ENCODE peak calls at places on chromosomes 7 and 10, in seven cellular contexts. One of them, this sample, is unnamed.

GRCh38 chr7:42511027-42511426 is 274.0 kb upstream of the GLI3 start:
- DNase-seq in NCI-H2081: no peak
- DNase-seq in spleen: no peak
- DNase-seq in NAMALWA: no peak
- DNase-seq in NCI-H748 treated with DMSO at 0.1 percent for 48 hours: no peak
- DNase-seq in WTC11: no peak
- DNase-seq in fibroblast of mammary gland: peak; percentile 23
- DNase-seq in this sample: peak; percentile 57

GRCh38 chr10:3570330-3570729 is 214.7 kb downstream of the KLF6 start:
- DNase-seq in fibroblast of mammary gland: no peak
- DNase-seq in NCI-H2081: no peak
- DNase-seq in spleen: no peak
- DNase-seq in NCI-H748 treated with DMSO at 0.1 percent for 48 hours: no peak
- DNase-seq in NAMALWA: no peak
- DNase-seq in WTC11: no peak
- DNase-seq in this sample: no peak

GRCh38 chr7:24779283-24779655 is 22.0 kb upstream of the GSDME start:
- DNase-seq in NCI-H2081: no peak
- DNase-seq in NCI-H748 treated with DMSO at 0.1 percent for 48 hours: no peak
- DNase-seq in spleen: no peak
- DNase-seq in WTC11: no peak
- DNase-seq in NAMALWA: no peak
- DNase-seq in fibroblast of mammary gland: no peak
- DNase-seq in this sample: no peak

GRCh38 chr7:141763797-141764196 is at the start of gene TAS2R3:
- DNase-seq in NAMALWA: no peak
- DNase-seq in NCI-H2081: no peak
- DNase-seq in spleen: no peak
- DNase-seq in NCI-H748 treated with DMSO at 0.1 percent for 48 hours: no peak
- DNase-seq in fibroblast of mammary gland: no peak
- DNase-seq in WTC11: no peak
- DNase-seq in this sample: no peak

GRCh38 chr10:60629332-60629731 is 148.9 kb upstream of the CDK1 start:
- DNase-seq in spleen: no peak
- DNase-seq in NAMALWA: no peak
- DNase-seq in NCI-H2081: peak; percentile 1
- DNase-seq in NCI-H748 treated with DMSO at 0.1 percent for 48 hours: peak; percentile 20
- DNase-seq in fibroblast of mammary gland: no peak
- DNase-seq in WTC11: no peak
- DNase-seq in this sample: no peak

GRCh38 chr7:124208642-124209041 is 175.8 kb upstream of the TMEM229A start:
- DNase-seq in spleen: no peak
- DNase-seq in NCI-H2081: no peak
- DNase-seq in fibroblast of mammary gland: no peak
- DNase-seq in WTC11: no peak
- DNase-seq in NCI-H748 treated with DMSO at 0.1 percent for 48 hours: no peak
- DNase-seq in NAMALWA: no peak
- DNase-seq in this sample: no peak

GRCh38 chr7:76507723-76508406 is 2.5 kb upstream of the UPK3B start:
- DNase-seq in NCI-H2081: no peak
- DNase-seq in fibroblast of mammary gland: peak; percentile 51
- DNase-seq in spleen: peak; percentile 64
- DNase-seq in WTC11: no peak
- DNase-seq in NAMALWA: peak; percentile 26
- DNase-seq in NCI-H748 treated with DMSO at 0.1 percent for 48 hours: no peak
- DNase-seq in this sample: peak; percentile 22

GRCh38 chr10:42781893-42782445 is 626 bp upstream of the BMS1 start:
- DNase-seq in NAMALWA: no peak
- DNase-seq in WTC11: no peak
- DNase-seq in NCI-H2081: no peak
- DNase-seq in NCI-H748 treated with DMSO at 0.1 percent for 48 hours: no peak
- DNase-seq in fibroblast of mammary gland: peak; percentile 20
- DNase-seq in spleen: peak; percentile 81
- DNase-seq in this sample: peak; percentile 28

GRCh38 chr7:140674899-140675701 is 2.4 kb downstream of the ADCK2 start:
- DNase-seq in NCI-H748 treated with DMSO at 0.1 percent for 48 hours: no peak
- DNase-seq in spleen: peak; percentile 30
- DNase-seq in NCI-H2081: peak; percentile 43
- DNase-seq in WTC11: no peak
- DNase-seq in NAMALWA: peak; percentile 60
- DNase-seq in fibroblast of mammary gland: peak; percentile 82
- DNase-seq in this sample: peak; percentile 74

GRCh38 chr10:21173964-21174669 is 277.0 kb upstream of the NEBL start:
- DNase-seq in NCI-H748 treated with DMSO at 0.1 percent for 48 hours: peak; percentile 34
- DNase-seq in spleen: peak; percentile 79
- DNase-seq in fibroblast of mammary gland: no peak
- DNase-seq in NAMALWA: no peak
- DNase-seq in NCI-H2081: peak; percentile 67
- DNase-seq in WTC11: peak; percentile 59
- DNase-seq in this sample: peak; percentile 32

GRCh38 chr7:112160130-112160770 is 45.9 kb downstream of the DOCK4 start:
- DNase-seq in NAMALWA: no peak
- DNase-seq in spleen: no peak
- DNase-seq in NCI-H2081: no peak
- DNase-seq in NCI-H748 treated with DMSO at 0.1 percent for 48 hours: peak; percentile 11
- DNase-seq in WTC11: no peak
- DNase-seq in fibroblast of mammary gland: peak; percentile 21
- DNase-seq in this sample: no peak

GRCh38 chr10:10782603-10783002 is 235.1 kb upstream of the CELF2 start:
- DNase-seq in NAMALWA: no peak
- DNase-seq in WTC11: no peak
- DNase-seq in spleen: no peak
- DNase-seq in fibroblast of mammary gland: peak; percentile 67
- DNase-seq in NCI-H748 treated with DMSO at 0.1 percent for 48 hours: no peak
- DNase-seq in NCI-H2081: no peak
- DNase-seq in this sample: no peak

GRCh38 chr10:234708-235406 is 99.6 kb downstream of the ZMYND11 start:
- DNase-seq in NCI-H2081: no peak
- DNase-seq in fibroblast of mammary gland: no peak
- DNase-seq in NAMALWA: no peak
- DNase-seq in spleen: no peak
- DNase-seq in WTC11: no peak
- DNase-seq in NCI-H748 treated with DMSO at 0.1 percent for 48 hours: no peak
- DNase-seq in this sample: no peak

GRCh38 chr7:2109936-2110585 is 122.7 kb downstream of the MAD1L1 start:
- DNase-seq in WTC11: no peak
- DNase-seq in NAMALWA: peak; percentile 86
- DNase-seq in NCI-H748 treated with DMSO at 0.1 percent for 48 hours: no peak
- DNase-seq in spleen: no peak
- DNase-seq in NCI-H2081: no peak
- DNase-seq in fibroblast of mammary gland: peak; percentile 98
- DNase-seq in this sample: peak; percentile 97